ENCODE peak calls at places on chromosomes 16 and 17, in ten cellular contexts. I, R, U, Z, O, T, Y, V, D and X are unnamed samples.

GRCh38 chr16:11677451-11677951 is 9.2 kb downstream of the SNN start:
- DNase-seq in D (no peak), T (no peak), O (no peak), R (no peak), V (no peak), U (no peak), Y (no peak), Z (no peak), I (no peak), X (no peak)

GRCh38 chr17:76641501-76641900 is 2.1 kb downstream of the ST6GALNAC1 start:
- DNase-seq in D (no peak), U (no peak), T (no peak), Z (no peak), O (no peak), R (no peak), V (no peak), Y (no peak), I (no peak), X (peak; percentile 34)

GRCh38 chr16:85446846-85447656 is 166.1 kb upstream of the GSE1 start:
- DNase-seq in T (no peak), I (no peak), D (no peak), V (no peak), Z (no peak), Y (peak; percentile 50), O (peak; percentile 55), U (no peak), R (no peak), X (no peak)

GRCh38 chr17:76270127-76270592 is 5.0 kb downstream of the UBALD2 start:
- DNase-seq in Y (peak; percentile 77), I (no peak), U (no peak), D (no peak), O (no peak), Z (no peak), V (no peak), T (no peak), R (no peak), X (no peak)

GRCh38 chr16:86611517-86611840 is 33.1 kb downstream of the FOXL1 start:
- DNase-seq in O (no peak), D (no peak), U (no peak), T (peak; percentile 91), R (no peak), V (peak; percentile 63), Y (no peak), Z (no peak), I (no peak), X (peak; percentile 94)

GRCh38 chr16:49608095-49608494 is 234.5 kb downstream of the C16orf78 start:
- DNase-seq in Y (no peak), U (no peak), I (no peak), D (no peak), T (no peak), Z (peak; percentile 35), V (peak; percentile 28), O (no peak), R (peak; percentile 51), X (peak; percentile 13)

GRCh38 chr16:70709961-70710360 is 24.1 kb upstream of the MTSS2 start:
- DNase-seq in D (no peak), T (no peak), U (no peak), Z (no peak), O (no peak), R (no peak), I (no peak), V (no peak), Y (no peak), X (no peak)

GRCh38 chr17:42279776-42280630 is 3.8 kb upstream of the STAT5B start:
- DNase-seq in T (no peak), Z (no peak), Y (no peak), V (no peak), O (no peak), R (no peak), U (no peak), D (no peak), I (no peak), X (no peak)

GRCh38 chr17:41773190-41773588 is 13.3 kb downstream of the JUP start:
- DNase-seq in O (no peak), U (peak; percentile 65), V (peak; percentile 87), Y (no peak), Z (peak; percentile 57), R (peak; percentile 14), D (no peak), I (no peak), T (peak; percentile 84), X (peak; percentile 85)

GRCh38 chr17:58991718-58992331 is 114.9 kb downstream of the TRIM37 start:
- DNase-seq in O (peak; percentile 44), Z (no peak), U (no peak), I (no peak), Y (peak; percentile 37), V (peak; percentile 58), T (peak; percentile 28), R (no peak), D (no peak), X (peak; percentile 83)

GRCh38 chr17:77325826-77326581 is 185.2 kb downstream of the SEC14L1 start:
- DNase-seq in O (no peak), I (no peak), V (peak; percentile 46), D (no peak), T (peak; percentile 56), Z (no peak), U (peak; percentile 22), R (no peak), Y (no peak), X (peak; percentile 64)

GRCh38 chr16:87959391-87959968 is 8.2 kb downstream of the BANP start:
- DNase-seq in R (no peak), O (no peak), I (no peak), T (no peak), U (no peak), D (no peak), V (no peak), Y (no peak), Z (no peak), X (no peak)

DNA sequence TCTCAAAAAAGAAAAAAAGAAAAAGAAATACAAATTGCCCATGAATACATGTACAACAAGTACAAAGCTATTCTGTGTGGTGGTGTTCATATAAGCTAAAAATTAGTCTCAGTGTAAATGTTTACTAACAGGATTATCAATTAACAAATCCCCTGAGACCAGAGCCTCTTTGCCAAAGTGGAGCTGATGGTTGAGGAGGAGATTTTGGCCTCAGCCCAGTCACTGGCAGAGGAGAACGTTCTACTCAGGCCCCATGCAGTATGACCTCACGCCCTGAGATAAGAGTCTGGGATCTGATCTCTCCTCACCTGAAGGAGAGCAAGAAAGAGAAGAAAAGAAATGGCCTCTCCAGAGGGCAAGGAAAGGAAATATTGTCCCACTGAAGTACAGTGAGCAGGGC is 35.5 kb upstream of the NOL11 start:
- DNase-seq in U (no peak), D (no peak), T (no peak), O (no peak), Z (no peak), R (peak; percentile 67), Y (no peak), V (no peak), I (no peak), X (no peak)
- TF ChIP-seq CTCF in U (no peak), D (no peak), T (no peak), O (no peak), Z (no peak), R (no peak), Y (no peak), V (no peak), I (no peak), X (no peak)

DNA sequence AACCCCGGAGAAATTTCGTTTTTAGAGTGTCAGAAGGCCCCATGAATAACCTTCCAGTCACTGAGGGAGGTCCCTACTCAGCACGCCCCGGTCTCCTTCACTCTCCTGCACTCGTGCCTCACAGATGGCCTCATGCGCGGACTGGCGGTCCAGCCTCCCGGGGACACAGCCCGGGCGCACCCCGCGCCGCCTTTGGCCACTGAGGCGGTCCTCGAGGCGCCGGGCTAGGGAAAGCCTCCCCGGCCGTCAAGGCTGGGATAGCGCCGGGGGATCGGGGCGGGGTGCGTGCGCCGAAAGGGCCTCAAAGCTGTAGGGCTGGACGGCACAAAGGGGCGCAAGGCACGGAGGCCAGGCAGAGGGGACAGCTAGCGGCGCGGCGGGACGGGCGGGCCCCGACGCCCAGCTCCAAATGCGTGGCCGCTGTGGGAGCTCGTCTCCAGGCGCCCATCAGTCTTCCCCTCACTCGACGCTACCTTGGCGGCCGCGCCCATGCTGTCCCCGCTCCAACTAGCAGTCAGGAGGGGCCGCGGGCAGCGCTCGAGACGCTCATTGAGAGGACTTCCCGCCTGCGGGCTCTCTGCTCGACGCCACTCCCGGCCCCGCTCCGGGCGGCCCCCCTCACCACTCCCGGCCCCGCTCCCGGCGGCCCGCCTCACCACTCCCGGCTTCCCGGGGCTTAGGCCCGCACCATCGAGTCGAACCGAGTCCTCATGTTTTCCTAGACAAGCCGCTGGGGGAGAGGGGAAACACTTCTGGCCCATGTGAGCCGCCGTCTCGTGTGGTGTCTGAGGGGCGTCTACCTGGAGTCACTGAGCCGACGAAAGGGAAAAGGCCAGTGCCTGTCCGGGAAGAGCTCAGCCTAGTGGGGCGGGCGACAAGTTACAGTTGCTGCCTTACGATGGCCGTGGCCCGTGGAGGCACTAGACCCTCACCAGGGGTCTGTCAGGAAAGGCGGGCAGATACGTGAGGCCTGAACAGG is at the start of gene USP6:
- DNase-seq in U (no peak), T (no peak), I (no peak), Z (no peak), D (no peak), V (no peak), R (no peak), O (no peak), Y (peak; percentile 11), X (no peak)
- TF ChIP-seq CTCF in U (no peak), T (no peak), I (no peak), Z (no peak), D (no peak), V (no peak), R (no peak), O (no peak), Y (no peak), X (no peak)

DNA sequence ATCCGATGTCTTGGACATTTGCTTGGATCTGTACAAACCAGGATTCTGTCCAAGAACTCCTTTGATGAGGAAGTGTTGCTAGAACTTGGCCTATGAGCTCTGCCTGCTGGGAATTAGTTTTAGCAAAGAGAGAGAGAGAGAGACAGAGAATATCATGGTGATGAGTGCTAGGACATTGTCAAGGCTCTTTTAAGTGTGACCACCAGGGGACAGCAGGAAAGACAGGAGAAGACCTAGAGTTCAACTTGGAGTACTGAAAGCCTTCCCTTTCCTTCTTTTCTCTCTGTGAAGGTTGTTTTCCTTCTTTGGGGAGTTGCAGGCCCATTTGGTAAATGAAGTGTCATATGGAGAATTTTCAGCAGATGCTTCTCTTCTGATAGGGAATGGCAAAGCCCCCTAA is 389.2 kb upstream of the HSBP1 start:
- DNase-seq in V (no peak), I (no peak), R (no peak), D (no peak), T (no peak), Z (no peak), U (no peak), Y (no peak), O (no peak), X (no peak)
- TF ChIP-seq CTCF in V (no peak), I (no peak), R (no peak), D (no peak), T (peak; percentile 2), Z (peak; percentile 17), U (no peak), Y (no peak), O (no peak), X (peak; percentile 3)

DNA sequence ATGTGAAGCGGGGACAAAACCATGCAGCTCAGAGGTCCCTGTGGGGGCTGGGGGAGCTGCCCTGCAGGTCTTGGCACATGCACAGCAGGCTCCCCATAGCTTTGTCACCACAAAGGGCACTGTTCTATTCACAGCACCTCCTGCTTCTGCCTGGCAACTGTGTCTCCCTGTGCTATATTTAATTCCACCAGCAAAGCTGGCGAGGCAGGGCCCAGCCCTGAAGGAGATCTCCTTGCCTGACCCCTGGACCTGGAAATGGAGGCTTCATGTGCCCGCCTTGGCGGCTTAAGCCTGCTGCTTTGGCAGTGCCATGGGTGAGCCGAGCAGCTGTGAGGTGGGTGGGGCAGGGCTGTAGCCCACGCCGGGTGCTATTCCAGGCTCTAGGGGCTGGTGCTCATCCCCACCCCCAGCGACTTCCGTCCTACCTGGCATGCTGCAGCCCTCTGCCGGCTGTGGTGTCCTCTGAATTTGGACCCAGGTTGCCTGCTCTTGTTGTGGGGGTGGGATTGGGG is 6.8 kb downstream of the LDHD start:
- DNase-seq in U (no peak), D (no peak), R (no peak), I (no peak), Z (no peak), V (peak; percentile 24), T (no peak), Y (no peak), O (peak; percentile 23), X (no peak)
- TF ChIP-seq CTCF in U (no peak), D (peak; percentile 18), R (no peak), I (no peak), Z (no peak), V (no peak), T (no peak), Y (peak; percentile 9), O (no peak), X (no peak)